ENCODE peak calls at places on chromosomes 4 and X, in nine cellular contexts. I is choroid plexus epithelial cell; Y is GM12865; L is IMR-90; M is A549; R is CD8-positive, alpha-beta T cell; Q is nephron progenitor cell; P is vagina; N is stomach. Z is an unnamed sample.

GRCh38 chr4:90357117-90357710 is 230.0 kb downstream of the CCSER1 start:
- DNase-seq in I (peak), Y (peak), L (peak), M (peak), R (no peak), Q (no peak), P (no peak), N (no peak), Z (peak)

GRCh38 chrX:10233173-10233572 is 76.4 kb downstream of the CLCN4 start:
- DNase-seq in I (peak), Y (no peak), L (peak), M (no peak), R (no peak), Q (no peak), P (no peak), N (no peak), Z (no peak)

GRCh38 chr4:184792334-184792733 is 33.4 kb downstream of the ACSL1 start:
- DNase-seq in I (peak), Y (no peak), L (no peak), M (no peak), R (no peak), Q (no peak), P (no peak), N (no peak), Z (no peak)

GRCh38 chrX:144722307-144722706 is 525.0 kb upstream of the SPANXN1 start:
- DNase-seq in I (no peak), Y (no peak), L (no peak), M (no peak), R (no peak), Q (no peak), P (no peak), N (no peak), Z (no peak)

GRCh38 chrX:145910017-145910416 is 92.4 kb downstream of the SLITRK2 start:
- DNase-seq in I (no peak), Y (no peak), L (no peak), M (no peak), R (no peak), Q (no peak), P (no peak), N (no peak), Z (no peak)

GRCh38 chr4:40228497-40229365 is 31.9 kb downstream of the RHOH start:
- DNase-seq in I (peak), Y (peak), L (no peak), M (no peak), R (no peak), Q (no peak), P (no peak), N (no peak), Z (peak)

GRCh38 chrX:143571521-143571920 is 54.2 kb upstream of the SPANXN3 start:
- DNase-seq in I (peak), Y (no peak), L (no peak), M (no peak), R (no peak), Q (no peak), P (no peak), N (no peak), Z (no peak)

GRCh38 chr4:134470544-134470943 is 269.0 kb upstream of the PABPC4L start:
- DNase-seq in I (peak), Y (peak), L (no peak), M (no peak), R (no peak), Q (no peak), P (no peak), N (peak), Z (no peak)

GRCh38 chrX:13110427-13111324 is 66.3 kb upstream of the FAM9C start:
- DNase-seq in I (peak), Y (no peak), L (peak), M (peak), R (no peak), Q (no peak), P (peak), N (no peak), Z (no peak)

GRCh38 chrX:56757327-56757726 is 28.3 kb downstream of the NBDY start:
- DNase-seq in I (no peak), Y (peak), L (no peak), M (no peak), R (no peak), Q (no peak), P (no peak), N (no peak), Z (no peak)

GRCh38 chr4:105457997-105458396 is 15.9 kb downstream of the PPA2 start:
- DNase-seq in I (peak), Y (no peak), L (peak), M (no peak), R (no peak), Q (no peak), P (no peak), N (no peak), Z (no peak)

GRCh38 chrX:45592067-45592466 is 391.4 kb upstream of the DIPK2B start:
- DNase-seq in I (peak), Y (no peak), L (peak), M (no peak), R (no peak), Q (no peak), P (no peak), N (no peak), Z (no peak)

GRCh38 chr4:47913328-47913727 is 1.1 kb downstream of the NFXL1 start:
- DNase-seq in I (peak), Y (peak), L (peak), M (no peak), R (no peak), Q (no peak), P (no peak), N (no peak), Z (peak)

GRCh38 chrX:132740316-132741123 is 217.9 kb downstream of the HS6ST2 start:
- DNase-seq in I (peak), Y (no peak), L (no peak), M (no peak), R (no peak), Q (no peak), P (no peak), N (no peak), Z (no peak)

GRCh38 chr4:108056418-108056817 is 66.7 kb downstream of the HADH start:
- DNase-seq in I (no peak), Y (peak), L (no peak), M (no peak), R (no peak), Q (no peak), P (no peak), N (no peak), Z (no peak)

GRCh38 chr4:10035130-10035529 is 13.8 kb upstream of the SLC2A9 start:
- DNase-seq in I (no peak), Y (no peak), L (no peak), M (no peak), R (no peak), Q (no peak), P (no peak), N (no peak), Z (no peak)

GRCh38 chr4:10098770-10099139 is 17.8 kb downstream of the WDR1 start:
- DNase-seq in I (peak), Y (no peak), L (peak), M (no peak), R (peak), Q (no peak), P (no peak), N (no peak), Z (no peak)

GRCh38 chr4:170106899-170107298 is 17.1 kb upstream of the AADAT start:
- DNase-seq in I (no peak), Y (no peak), L (no peak), M (no peak), R (no peak), Q (no peak), P (no peak), N (no peak), Z (no peak)

GRCh38 chr4:108165601-108166000 is 3.1 kb downstream of the LEF1 start:
- DNase-seq in I (no peak), Y (peak), L (no peak), M (no peak), R (no peak), Q (no peak), P (no peak), N (no peak), Z (no peak)

GRCh38 chr4:11471613-11472012 is 42.9 kb upstream of the HS3ST1 start:
- DNase-seq in I (peak), Y (peak), L (no peak), M (no peak), R (peak), Q (no peak), P (no peak), N (no peak), Z (no peak)

GRCh38 chrX:13469963-13470679 is 99.3 kb upstream of the EGFL6 start:
- DNase-seq in I (no peak), Y (no peak), L (peak), M (no peak), R (no peak), Q (no peak), P (no peak), N (no peak), Z (no peak)

GRCh38 chr4:189988892-189989431 is 38.1 kb downstream of the FRG2 start:
- DNase-seq in I (no peak), Y (no peak), L (no peak), M (no peak), R (no peak), Q (no peak), P (no peak), N (no peak), Z (peak)

DNA sequence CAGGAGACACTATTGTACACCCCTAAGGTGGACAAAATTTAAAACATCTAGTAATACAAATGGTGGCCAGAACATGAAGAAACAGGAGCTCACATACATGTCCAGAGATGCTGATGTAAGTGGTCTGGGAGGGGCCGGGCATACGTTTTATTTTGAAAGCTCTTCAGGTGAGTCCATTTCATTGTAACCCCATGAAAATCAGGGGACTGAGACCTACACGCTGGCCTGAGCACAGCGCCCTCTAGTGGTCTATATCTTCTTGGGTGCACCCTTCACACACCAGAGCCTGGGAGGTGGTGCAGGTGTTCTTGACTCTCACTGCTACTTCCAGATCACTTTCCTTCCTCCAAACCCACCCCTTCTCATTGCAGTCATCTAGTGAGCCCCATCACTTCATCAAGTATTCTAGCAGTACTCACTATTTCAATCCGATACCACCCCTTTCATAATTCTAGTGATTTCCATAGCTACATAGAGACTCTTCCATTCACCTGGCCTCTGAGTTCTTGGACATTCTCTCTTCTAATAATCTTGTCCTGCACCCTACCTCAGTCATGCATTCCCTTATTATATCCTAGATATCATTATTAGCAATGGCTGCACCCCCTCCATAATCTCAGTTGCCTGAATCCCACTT is 4.3 kb upstream of the TLR6 start:
- DNase-seq in I (peak), Y (peak), L (peak), M (peak), R (peak), Q (peak), P (no peak), N (peak), Z (peak)
- TF ChIP-seq CTCF in I (peak), Y (peak), L (peak), M (peak), R (peak), Q (peak), P (peak), N (no peak), Z (peak)

GRCh38 chr4:82044141-82044993 is 329.4 kb downstream of the HNRNPD start:
- DNase-seq in I (peak), Y (no peak), L (peak), M (no peak), R (no peak), Q (peak), P (no peak), N (peak), Z (peak)
- TF ChIP-seq CTCF in I (no peak), Y (no peak), L (no peak), M (no peak), R (no peak), Q (no peak), P (no peak), N (no peak), Z (no peak)

GRCh38 chr4:73257995-73258667 is 467 bp downstream of the ANKRD17 start:
- DNase-seq in I (peak), Y (peak), L (peak), M (peak), R (no peak), Q (no peak), P (no peak), N (no peak), Z (peak)

GRCh38 chr4:73259552-73260140 is 1.0 kb upstream of the ANKRD17 start:
- DNase-seq in I (no peak), Y (peak), L (no peak), M (no peak), R (no peak), Q (peak), P (no peak), N (no peak), Z (no peak)

GRCh38 chr4:73257242-73257994 is 1.2 kb downstream of the ANKRD17 start:
- DNase-seq in I (peak), Y (peak), L (peak), M (peak), R (peak), Q (peak), P (no peak), N (peak), Z (peak)

DNA sequence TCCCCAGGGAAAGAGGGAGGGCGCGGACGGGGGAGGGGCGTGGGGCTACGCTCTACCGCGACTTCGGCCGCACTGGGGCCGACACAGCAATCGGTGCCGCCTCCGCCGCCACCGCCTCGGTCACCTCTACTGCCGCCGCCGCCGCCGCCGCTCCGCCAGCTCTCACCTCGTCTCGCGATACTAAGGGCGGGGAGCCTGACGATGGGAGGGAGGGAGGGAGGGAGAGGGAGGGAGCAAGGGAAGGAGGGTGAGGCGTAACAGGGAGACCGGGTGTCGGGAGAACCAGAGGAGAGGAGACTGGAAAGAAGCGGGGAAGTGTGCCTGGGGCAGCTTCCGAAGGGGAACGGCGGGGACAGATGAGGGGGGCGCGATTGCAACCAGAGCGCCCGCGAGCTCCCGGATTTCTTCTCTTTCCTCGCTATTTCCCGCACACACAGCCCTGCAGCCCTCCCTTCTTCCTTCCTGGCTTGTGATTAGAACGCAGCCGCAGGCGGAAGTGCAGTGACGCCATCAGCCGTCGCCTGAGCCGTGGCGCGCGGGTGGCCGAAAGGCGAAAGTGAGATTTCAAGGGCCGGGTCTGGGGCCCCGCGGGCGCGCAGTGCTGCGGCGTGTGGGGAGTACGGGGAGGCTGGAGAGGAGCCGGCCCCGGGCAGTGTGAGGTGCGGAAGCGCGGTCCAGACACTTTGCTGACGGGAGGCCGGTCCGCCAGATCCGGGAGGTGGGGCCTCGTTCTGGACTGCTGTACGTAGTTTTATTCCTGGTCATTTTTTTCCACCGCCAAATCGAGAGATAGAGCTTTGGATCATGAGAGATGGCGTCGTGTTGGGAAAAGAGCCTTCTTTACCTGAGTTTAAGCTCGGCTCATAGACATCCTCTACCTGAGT is at the start of gene ANKRD17:
- DNase-seq in I (peak), Y (peak), L (peak), M (peak), R (peak), Q (peak), P (peak), N (peak), Z (peak)
- TF ChIP-seq CTCF in I (peak), Y (no peak), L (peak), M (no peak), R (no peak), Q (no peak), P (peak), N (no peak), Z (no peak)

GRCh38 chr4:102735578-102735977 is 25.2 kb downstream of the MANBA start:
- DNase-seq in I (no peak), Y (no peak), L (no peak), M (no peak), R (no peak), Q (no peak), P (no peak), N (no peak), Z (no peak)

GRCh38 chr4:102732678-102733445 is 27.9 kb downstream of the MANBA start:
- DNase-seq in I (no peak), Y (no peak), L (no peak), M (no peak), R (no peak), Q (no peak), P (no peak), N (no peak), Z (no peak)

GRCh38 chr4:102734591-102735385 is 26.0 kb downstream of the MANBA start:
- DNase-seq in I (peak), Y (peak), L (peak), M (no peak), R (no peak), Q (no peak), P (no peak), N (peak), Z (peak)

GRCh38 chr4:102734116-102734515 is 26.7 kb downstream of the MANBA start:
- DNase-seq in I (no peak), Y (no peak), L (no peak), M (no peak), R (no peak), Q (no peak), P (no peak), N (no peak), Z (no peak)

DNA sequence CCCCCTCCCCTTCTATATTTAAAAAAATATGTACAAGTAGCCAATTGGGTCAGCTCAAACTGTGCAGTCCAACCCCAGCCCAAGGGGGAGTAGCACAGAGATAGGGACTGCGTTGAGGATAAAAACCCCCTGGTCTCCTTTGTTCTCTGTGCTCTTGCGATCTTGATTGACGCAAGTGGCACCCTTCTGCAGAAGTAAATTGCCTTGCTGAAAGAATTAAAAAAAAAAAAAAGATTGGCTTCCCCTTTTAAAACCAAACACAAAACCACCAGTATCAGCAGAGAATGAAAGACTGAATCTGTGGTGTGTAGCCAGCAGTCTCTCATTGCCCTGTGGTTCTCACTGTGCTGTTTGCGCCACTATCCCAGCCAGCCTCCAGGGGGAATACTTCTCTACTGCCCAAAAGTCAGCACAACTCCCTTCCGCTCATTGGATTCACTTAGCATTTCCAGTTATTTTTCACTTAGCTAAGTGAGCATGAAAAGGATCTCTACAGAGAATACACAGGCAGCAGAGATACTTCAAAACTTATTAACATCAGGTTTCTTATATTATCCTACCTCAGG is 29.7 kb downstream of the MANBA start:
- DNase-seq in I (no peak), Y (no peak), L (no peak), M (no peak), R (no peak), Q (no peak), P (no peak), N (no peak), Z (no peak)
- TF ChIP-seq CTCF in I (peak), Y (no peak), L (peak), M (no peak), R (no peak), Q (no peak), P (no peak), N (no peak), Z (no peak)

GRCh38 chr4:146382194-146382593 is 139.5 kb downstream of the SLC10A7 start:
- DNase-seq in I (no peak), Y (no peak), L (no peak), M (no peak), R (no peak), Q (no peak), P (no peak), N (no peak), Z (no peak)
- TF ChIP-seq CTCF in I (no peak), Y (no peak), L (no peak), M (no peak), R (no peak), Q (no peak), P (no peak), N (no peak), Z (no peak)

DNA sequence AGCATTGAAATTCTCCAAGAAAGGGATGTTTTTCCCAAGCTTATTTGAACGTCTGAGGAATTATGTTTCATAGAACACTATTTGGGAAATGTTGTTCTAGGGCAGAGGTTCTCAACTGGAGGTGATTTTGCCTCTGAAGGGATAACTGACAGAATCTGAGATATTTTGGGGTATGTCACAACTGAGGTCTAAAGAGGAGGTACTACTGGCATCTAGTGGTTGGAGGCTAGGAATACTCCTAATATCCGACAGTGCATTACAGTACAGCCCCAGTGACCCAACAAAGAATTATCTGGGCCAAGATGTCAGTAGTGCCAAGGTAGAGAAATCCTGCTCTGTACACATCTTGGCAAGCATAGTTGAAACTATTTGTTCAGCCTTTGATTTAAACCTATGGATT is 6.4 kb downstream of the HSPA4L start:
- DNase-seq in I (peak), Y (peak), L (no peak), M (no peak), R (no peak), Q (no peak), P (no peak), N (no peak), Z (no peak)
- TF ChIP-seq CTCF in I (peak), Y (peak), L (peak), M (no peak), R (no peak), Q (peak), P (no peak), N (no peak), Z (no peak)

GRCh38 chr4:55611358-55612059 is 19.5 kb upstream of the PDCL2 start:
- DNase-seq in I (no peak), Y (no peak), L (no peak), M (no peak), R (no peak), Q (no peak), P (no peak), N (no peak), Z (no peak)
- TF ChIP-seq CTCF in I (no peak), Y (no peak), L (no peak), M (no peak), R (no peak), Q (no peak), P (no peak), N (no peak), Z (no peak)

GRCh38 chrX:83446355-83446754 is 61.7 kb upstream of the POU3F4 start:
- DNase-seq in I (no peak), Y (no peak), L (no peak), M (no peak), R (no peak), Q (no peak), P (no peak), N (no peak), Z (no peak)
- TF ChIP-seq CTCF in I (no peak), Y (no peak), L (no peak), M (no peak), R (no peak), Q (no peak), P (no peak), N (no peak), Z (no peak)

DNA sequence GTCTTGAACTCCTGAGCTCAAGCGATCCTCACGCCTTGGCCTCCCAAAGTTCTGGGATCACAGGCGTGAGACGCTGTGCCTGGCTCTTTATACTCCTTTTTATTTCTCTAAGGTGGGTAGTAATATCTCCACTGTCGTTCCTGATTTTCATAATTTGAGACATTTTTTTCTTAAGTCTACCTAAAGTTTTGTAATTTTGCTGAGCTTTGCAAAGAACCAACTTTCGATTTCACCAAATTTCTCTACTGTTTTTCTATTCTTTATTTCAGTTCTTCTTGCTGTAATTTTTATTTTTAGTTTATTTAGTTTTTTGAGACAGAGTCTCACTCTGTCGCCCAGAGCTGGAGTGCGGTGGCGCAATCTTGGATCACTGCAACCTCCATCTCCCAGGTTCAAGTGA is 70.4 kb upstream of the CITED1 start:
- DNase-seq in I (no peak), Y (no peak), L (no peak), M (no peak), R (no peak), Q (no peak), P (no peak), N (no peak), Z (no peak)
- TF ChIP-seq CTCF in I (no peak), Y (no peak), L (no peak), M (no peak), R (no peak), Q (no peak), P (no peak), N (no peak), Z (no peak)

GRCh38 chr4:44927361-44928061 is 201.2 kb upstream of the GNPDA2 start:
- DNase-seq in I (peak), Y (peak), L (peak), M (peak), R (no peak), Q (no peak), P (no peak), N (no peak), Z (no peak)
- TF ChIP-seq CTCF in I (peak), Y (peak), L (peak), M (peak), R (no peak), Q (peak), P (peak), N (no peak), Z (peak)

Z was measured in GM13976.